ENCODE peak calls at places on chromosomes 16 and 17, in seven cellular contexts. G is CD4-positive, alpha-beta memory T cell; I is A549; M is fibroblast of lung; F is stomach; K is RWPE2; Z is SJCRH30. Q is an unnamed sample. For H3K9me3, the result is how much of the 10 kb centered on the place peaks cover.

GRCh38 chr16:54233626-54234025 is 53.0 kb downstream of the IRX3 start:
- DNase-seq in Z (no peak), K (no peak), F (no peak), I (no peak), G (no peak), M (no peak), Q (no peak)

GRCh38 chr17:55466671-55467070 is 44.6 kb downstream of the SMIM36 start:
- DNase-seq in I (no peak), G (no peak), F (no peak), Z (no peak), M (no peak), K (no peak), Q (no peak)

GRCh38 chr17:48238933-48239602 is 131.5 kb downstream of the SNX11 start:
- DNase-seq in M (no peak), Z (no peak), G (no peak), K (no peak), F (no peak), I (no peak), Q (no peak)

GRCh38 chr16:21100447-21100846 is 50.2 kb downstream of the DNAH3 start:
- DNase-seq in F (no peak), I (peak), M (peak), G (no peak), Z (no peak), K (no peak), Q (no peak)

GRCh38 chr16:86923656-86924055 is 345.3 kb downstream of the FOXL1 start:
- DNase-seq in F (no peak), G (no peak), K (no peak), I (no peak), M (no peak), Z (no peak), Q (no peak)

GRCh38 chr17:76262732-76263344 is 2.3 kb upstream of the UBALD2 start:
- DNase-seq in I (no peak), K (no peak), G (no peak), Z (no peak), F (peak), M (no peak), Q (no peak)

GRCh38 chr17:51120357-51120738 is 320 bp downstream of the SPAG9 start:
- DNase-seq in Z (no peak), F (peak), G (no peak), K (peak), M (peak), I (peak), Q (peak)

GRCh38 chr16:28603381-28604185 is 6.3 kb downstream of the SULT1A1 start:
- DNase-seq in F (no peak), G (no peak), Z (no peak), I (no peak), K (no peak), M (no peak), Q (no peak)

GRCh38 chr17:30300803-30301202 is 9.1 kb upstream of the BLMH start:
- DNase-seq in K (no peak), M (no peak), I (no peak), F (no peak), G (no peak), Z (no peak), Q (no peak)

GRCh38 chr16:35201151-35201550 is 1741.7 kb downstream of the TP53TG3F start:
- DNase-seq in I (no peak), Z (no peak), M (no peak), F (no peak), G (no peak), K (no peak), Q (no peak)

GRCh38 chr16:35197656-35198055 is 1738.2 kb downstream of the TP53TG3F start:
- DNase-seq in I (no peak), F (no peak), K (no peak), Z (no peak), M (no peak), G (no peak), Q (no peak)

GRCh38 chr16:35198223-35199199 is 1739.1 kb downstream of the TP53TG3F start:
- DNase-seq in K (no peak), G (no peak), Z (no peak), I (no peak), M (no peak), F (no peak), Q (no peak)

GRCh38 chr16:35203636-35204035 is 1744.2 kb downstream of the TP53TG3F start:
- DNase-seq in M (no peak), Z (no peak), F (no peak), I (no peak), G (no peak), K (no peak), Q (no peak)

DNA sequence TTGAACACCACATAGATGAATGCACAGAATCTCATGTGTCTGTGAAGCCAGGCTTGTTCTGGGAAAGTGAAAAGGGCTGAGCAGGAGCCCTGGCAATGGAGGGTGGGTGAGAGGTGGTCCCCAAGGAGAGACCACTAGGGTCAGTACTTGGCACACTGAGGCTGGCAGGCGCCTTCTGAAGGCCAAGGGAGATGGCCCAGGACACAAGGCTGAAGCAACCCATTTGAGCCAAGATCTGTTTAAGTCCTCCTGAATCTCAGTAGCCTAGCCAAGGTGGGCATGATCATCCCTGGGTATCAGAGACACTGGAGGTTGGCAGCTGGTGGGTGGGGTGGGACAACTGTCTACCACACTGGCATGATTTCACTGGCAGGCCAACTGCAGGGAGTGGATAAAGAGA is 1741.2 kb downstream of the TP53TG3F start:
- DNase-seq in M (no peak), Z (no peak), I (no peak), F (no peak), K (no peak), G (no peak), Q (no peak)
- H3K9me3 ChIP-seq in M (under half), Z (under half), I (under half), F (under half), K (under half), G (under half), Q (under half)

DNA sequence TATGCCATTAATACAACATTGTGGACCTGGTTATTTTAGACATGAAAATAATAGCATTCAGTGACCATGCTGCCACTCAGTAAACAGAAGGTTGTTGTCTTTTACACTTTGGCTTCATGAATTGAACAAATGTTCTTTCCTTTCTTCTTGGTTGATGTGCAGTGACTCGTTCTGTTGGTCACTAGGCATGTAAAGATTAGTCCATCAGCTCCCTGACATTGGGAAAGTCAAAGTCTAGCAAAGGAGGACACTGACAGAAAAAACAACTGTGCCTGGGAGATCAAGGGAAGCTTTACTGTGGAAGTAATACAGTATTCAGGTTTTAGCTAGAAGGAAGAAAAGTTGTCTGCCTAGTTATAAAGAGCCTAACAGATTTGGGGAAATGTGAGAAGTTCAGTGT is 6.9 kb downstream of the KCNJ16 start:
- DNase-seq in Z (no peak), I (no peak), G (no peak), K (no peak), F (no peak), M (no peak), Q (no peak)
- H3K9me3 ChIP-seq in Z (under half), I (under half), G (under half), K (under half), F (under half), M (under half), Q (under half)

GRCh38 chr16:35691057-35691456 is 2231.6 kb downstream of the TP53TG3F start:
- DNase-seq in Z (no peak), G (no peak), F (no peak), I (no peak), M (no peak), K (peak), Q (no peak)

GRCh38 chr16:35687781-35688180 is 2228.4 kb downstream of the TP53TG3F start:
- DNase-seq in K (no peak), I (no peak), Z (no peak), G (no peak), M (no peak), F (no peak), Q (no peak)

GRCh38 chr16:35690413-35690812 is 2231.0 kb downstream of the TP53TG3F start:
- DNase-seq in Z (no peak), F (no peak), M (no peak), I (no peak), K (peak), G (no peak), Q (no peak)

GRCh38 chr16:35687071-35687470 is 2227.7 kb downstream of the TP53TG3F start:
- DNase-seq in I (no peak), Z (no peak), K (no peak), G (no peak), M (no peak), F (no peak), Q (no peak)

DNA sequence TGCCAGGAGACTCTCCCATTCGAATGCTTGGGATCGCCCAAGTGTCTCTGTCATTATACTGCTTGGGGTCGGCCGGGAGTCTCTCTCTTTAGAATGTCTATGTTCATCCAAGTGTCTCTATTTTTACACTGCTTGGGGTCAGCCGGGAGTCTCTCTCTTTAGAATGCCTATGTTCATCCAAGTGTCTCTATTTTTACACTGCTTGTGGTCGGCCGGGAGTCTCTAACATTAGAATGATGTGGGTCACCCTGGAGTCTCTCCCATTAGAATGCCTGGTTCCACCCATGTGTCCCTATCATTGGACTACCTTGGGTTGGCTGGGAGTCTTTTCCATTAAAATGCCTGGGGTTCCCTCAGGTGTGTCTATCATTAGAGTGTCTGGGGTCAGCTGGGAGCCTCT is 2230.4 kb downstream of the TP53TG3F start:
- DNase-seq in F (no peak), M (no peak), Z (no peak), G (no peak), K (peak), I (no peak), Q (no peak)
- H3K9me3 ChIP-seq in F (under half), M (under half), Z (under half), G (under half), K (under half), I (under half), Q (under half)

GRCh38 chr16:10405386-10405939 is 19.6 kb downstream of the ATF7IP2 start:
- DNase-seq in Z (no peak), G (no peak), F (no peak), M (no peak), I (no peak), K (no peak), Q (no peak)
- H3K9me3 ChIP-seq in Z (under half), G (under half), F (under half), M (under half), I (under half), K (under half), Q (under half)

DNA sequence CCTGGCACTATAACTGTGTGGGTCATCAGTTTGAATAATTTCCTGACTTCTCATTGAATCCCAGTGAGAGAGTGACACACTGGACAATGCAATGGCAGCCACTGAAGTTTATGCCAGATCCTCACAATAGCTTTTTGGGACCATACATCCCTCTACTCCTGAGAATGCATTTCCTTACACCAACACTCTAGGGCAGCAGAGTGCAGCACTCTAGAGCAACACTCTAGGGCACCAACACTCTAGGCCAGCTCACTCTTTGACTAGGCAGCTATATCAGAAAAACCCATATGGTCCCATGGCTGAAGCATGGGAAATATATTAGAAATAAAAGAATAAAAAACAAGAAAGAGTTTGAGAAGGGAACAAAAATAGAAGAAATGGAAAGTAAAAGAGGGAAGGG is 309.2 kb downstream of the MAP2K6 start:
- DNase-seq in G (no peak), Z (no peak), M (peak), F (no peak), K (no peak), I (no peak), Q (no peak)
- H3K9me3 ChIP-seq in G (under half), Z (under half), M (under half), F (under half), K (under half), I (under half), Q (under half)

GRCh38 chr16:879986-880385 is 79.5 kb upstream of the GNG13 start:
- DNase-seq in F (no peak), K (no peak), Z (no peak), M (no peak), I (no peak), G (no peak), Q (no peak)
- H3K9me3 ChIP-seq in F (under half), K (under half), Z (under half), M (under half), I (under half), G (under half), Q (under half)

GRCh38 chr16:31754998-31755615 is 118.5 kb upstream of the ZNF267 start:
- DNase-seq in G (no peak), K (no peak), I (no peak), M (no peak), Z (no peak), F (no peak), Q (no peak)
- H3K9me3 ChIP-seq in G (under half), K (under half), I (half or more), M (under half), Z (under half), F (half or more), Q (half or more)

DNA sequence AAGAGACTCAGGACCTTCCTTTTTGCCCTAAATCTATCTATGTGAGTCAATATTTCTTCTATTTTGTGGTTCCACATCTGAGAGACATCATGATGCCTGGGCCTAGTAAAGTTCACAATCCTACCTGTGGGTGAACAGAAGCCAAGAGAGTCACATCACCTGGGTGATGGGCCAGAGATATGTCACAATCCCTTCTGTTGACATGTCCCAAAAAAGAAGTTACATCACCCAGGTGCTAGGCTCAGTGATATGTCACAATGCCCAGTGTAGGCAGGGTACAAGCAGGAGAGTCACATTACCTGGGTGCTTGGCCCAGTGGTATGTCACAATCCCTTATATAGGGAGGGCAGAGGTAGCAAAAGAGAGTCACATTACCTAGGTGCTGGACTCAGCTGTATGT is 2101.9 kb downstream of the TP53TG3F start:
- DNase-seq in I (no peak), M (no peak), F (no peak), G (no peak), K (no peak), Z (no peak), Q (no peak)
- H3K9me3 ChIP-seq in I (under half), M (under half), F (under half), G (under half), K (under half), Z (under half), Q (under half)

DNA sequence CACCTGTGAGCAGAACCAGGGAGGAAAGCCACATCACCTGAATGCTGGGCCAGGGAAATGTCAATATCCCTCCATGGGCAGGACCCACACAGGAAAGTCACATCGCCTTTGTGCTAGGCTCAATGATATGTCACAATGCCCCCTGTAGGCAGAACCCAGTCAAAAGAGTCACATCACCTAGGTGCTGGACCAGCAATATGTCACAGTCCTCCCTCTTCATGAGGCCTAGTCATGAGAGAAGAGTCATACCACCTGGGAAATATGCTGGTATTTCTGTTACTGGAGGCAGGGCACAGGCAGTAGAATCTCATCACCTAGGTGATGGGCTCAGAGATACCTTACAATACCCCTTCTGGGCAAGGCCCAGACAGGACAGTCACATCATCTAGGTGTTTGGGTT is 1843.4 kb downstream of the TP53TG3F start:
- DNase-seq in G (no peak), I (no peak), Z (no peak), K (no peak), M (no peak), F (no peak), Q (no peak)
- H3K9me3 ChIP-seq in G (under half), I (under half), Z (under half), K (under half), M (under half), F (under half), Q (under half)

GRCh38 chr16:57681950-57682728 is 12.5 kb upstream of the DRC7 start:
- DNase-seq in M (no peak), I (no peak), Z (no peak), K (no peak), F (no peak), G (no peak), Q (no peak)

GRCh38 chr16:57680842-57681241 is 12.7 kb downstream of the ADGRG3 start:
- DNase-seq in I (no peak), G (no peak), Z (no peak), F (no peak), K (no peak), M (no peak), Q (no peak)

GRCh38 chr16:57683599-57684545 is 10.7 kb upstream of the DRC7 start:
- DNase-seq in I (no peak), G (no peak), M (no peak), F (no peak), Z (no peak), K (no peak), Q (no peak)

GRCh38 chr16:57684626-57685358 is 9.8 kb upstream of the DRC7 start:
- DNase-seq in M (no peak), F (no peak), Z (no peak), G (no peak), I (no peak), K (no peak), Q (no peak)

GRCh38 chr16:57682809-57683318 is 11.7 kb upstream of the DRC7 start:
- DNase-seq in M (no peak), F (no peak), I (no peak), Z (no peak), G (no peak), K (no peak), Q (no peak)
- H3K9me3 ChIP-seq in M (under half), F (under half), I (under half), Z (under half), G (under half), K (under half), Q (under half)